ENCODE peak calls at places on chromosomes 12 and 14, in nine cellular contexts. C is NCI-H446; M is activated T-cell treated with anti-CD3 and anti-CD28 coated beads for 24 hours; D is fibroblast of the aortic adventitia; A is central memory CD8-positive, alpha-beta T cell; Y is effector CD4-positive, alpha-beta T cell; H is heart right ventricle; B is bronchial epithelial cell; N is BE2C. V is an unnamed sample.

GRCh38 chr12:3336606-3337311 is 154.2 kb upstream of the PRMT8 start:
- DNase-seq in N (no peak), C (no peak), D (peak; percentile 8), H (no peak), Y (no peak), B (peak; percentile 70), M (no peak), A (no peak), V (no peak)

GRCh38 chr14:92917956-92918355 is 5.0 kb upstream of the CHGA start:
- DNase-seq in C (no peak), H (no peak), Y (no peak), A (no peak), D (no peak), M (no peak), B (no peak), N (no peak), V (no peak)

GRCh38 chr14:90426663-90427062 is 29.8 kb downstream of the CALM1 start:
- DNase-seq in B (no peak), N (peak; percentile 71), H (peak; percentile 59), M (no peak), A (no peak), Y (no peak), D (peak; percentile 39), C (peak; percentile 91), V (no peak)

GRCh38 chr12:90079811-90080210 is 371.2 kb upstream of the ATP2B1 start:
- DNase-seq in H (no peak), Y (no peak), C (no peak), A (no peak), N (no peak), B (no peak), D (no peak), M (no peak), V (no peak)

GRCh38 chr14:85024931-85025330 is 505.0 kb upstream of the FLRT2 start:
- DNase-seq in Y (no peak), D (no peak), B (no peak), N (no peak), H (no peak), M (no peak), C (no peak), A (no peak), V (no peak)

GRCh38 chr12:102702447-102703114 is 214.5 kb downstream of the PAH start:
- DNase-seq in A (no peak), H (no peak), N (peak; percentile 50), B (peak; percentile 46), C (peak; percentile 31), M (peak; percentile 2), Y (no peak), D (peak; percentile 48), V (peak; percentile 33)

GRCh38 chr14:104450811-104451401 is 128.7 kb upstream of the C14orf180 start:
- DNase-seq in Y (no peak), B (no peak), M (no peak), C (no peak), A (no peak), D (no peak), H (no peak), N (no peak), V (no peak)

GRCh38 chr12:6370994-6371754 is 4.2 kb downstream of the SCNN1A start:
- DNase-seq in B (peak; percentile 94), H (no peak), M (no peak), N (no peak), D (no peak), C (no peak), A (no peak), Y (no peak), V (peak; percentile 24)